ENCODE peak calls at places on chromosomes 2 and 18, in four cellular contexts. E is H9, M is H1, G is mesenchymal stem cell. Q is an unnamed sample.

GRCh38 chr18:22609642-22610041 is 191.9 kb upstream of the CTAGE1 start:
- DNase-seq in G (no peak), E (no peak), M (no peak), Q (no peak)

GRCh38 chr18:60292186-60292585 is 80.4 kb downstream of the MC4R start:
- DNase-seq in E (no peak), M (no peak), G (no peak), Q (no peak)

GRCh38 chr2:146721486-146721885 is 1123.3 kb upstream of the ACVR2A start:
- DNase-seq in M (no peak), G (no peak), E (no peak), Q (no peak)

GRCh38 chr2:136384541-136385303 is 266.8 kb upstream of the CXCR4 start:
- DNase-seq in G (peak), E (peak), M (no peak), Q (peak)

GRCh38 chr2:55560855-55561254 is 41.3 kb downstream of the CFAP36 start:
- DNase-seq in E (no peak), G (no peak), M (no peak), Q (no peak)

GRCh38 chr18:74942319-74942910 is 266.5 kb downstream of the PTGR3 start:
- DNase-seq in G (no peak), M (no peak), E (no peak), Q (no peak)

GRCh38 chr2:187124514-187124913 is 275.5 kb upstream of the ZSWIM2 start:
- DNase-seq in G (no peak), E (no peak), M (no peak), Q (no peak)

GRCh38 chr2:160406591-160407392 is 86.8 kb downstream of the RBMS1 start:
- DNase-seq in E (no peak), G (peak), M (no peak), Q (no peak)

GRCh38 chr2:236120006-236120740 is 48.0 kb downstream of the GBX2 start:
- DNase-seq in G (no peak), M (no peak), E (no peak), Q (no peak)

GRCh38 chr2:71715951-71716696 is 262.8 kb downstream of the DYSF start:
- DNase-seq in M (no peak), E (no peak), G (no peak), Q (no peak)

GRCh38 chr2:166314022-166314759 is 61.6 kb downstream of the SCN9A start:
- DNase-seq in E (no peak), G (peak), M (no peak), Q (no peak)

GRCh38 chr2:236507393-236508085 is 62.1 kb upstream of the ACKR3 start:
- DNase-seq in E (peak), G (no peak), M (peak), Q (no peak)

GRCh38 chr2:80303825-80304521 is 579 bp downstream of the LRRTM1 start:
- DNase-seq in M (no peak), E (peak), G (peak), Q (no peak)

GRCh38 chr2:30233142-30233961 is 2.0 kb downstream of the LBH start:
- DNase-seq in E (no peak), G (no peak), M (no peak), Q (no peak)

GRCh38 chr18:75221397-75221796 is 10.8 kb downstream of the TSHZ1 start:
- DNase-seq in E (no peak), G (no peak), M (no peak), Q (no peak)

GRCh38 chr2:217935901-217936684 is 66.7 kb downstream of the TNS1 start:
- DNase-seq in G (peak), E (no peak), M (no peak), Q (no peak)

GRCh38 chr2:23009545-23010149 is 375.3 kb upstream of the KLHL29 start:
- DNase-seq in G (no peak), M (no peak), E (no peak), Q (no peak)

GRCh38 chr2:128437181-128437520 is 118.5 kb upstream of the HS6ST1 start:
- DNase-seq in M (no peak), E (peak), G (no peak), Q (no peak)

GRCh38 chr2:71736091-71736878 is 282.9 kb downstream of the DYSF start:
- DNase-seq in G (peak), E (no peak), M (no peak), Q (no peak)

GRCh38 chr2:121828281-121828731 is 72.9 kb downstream of the TSN start:
- DNase-seq in G (no peak), M (no peak), E (no peak), Q (no peak)

GRCh38 chr2:162840598-162841246 is 2.2 kb upstream of the KCNH7 start:
- DNase-seq in E (peak), M (peak), G (peak), Q (peak)

GRCh38 chr2:145036421-145036901 is 516.5 kb upstream of the ZEB2 start:
- DNase-seq in G (no peak), E (no peak), M (no peak), Q (no peak)

GRCh38 chr18:60383865-60384264 is 11.3 kb upstream of the MC4R start:
- DNase-seq in G (no peak), E (no peak), M (no peak), Q (no peak)

GRCh38 chr2:232367016-232367415 is 11.5 kb upstream of the ALPP start:
- DNase-seq in G (no peak), M (no peak), E (no peak), Q (no peak)

GRCh38 chr2:19488009-19488691 is 129.7 kb upstream of the OSR1 start:
- DNase-seq in E (no peak), G (peak), M (no peak), Q (no peak)
- H2BK15ac ChIP-seq in E (no peak), G (no peak), M (no peak), Q (no peak)

GRCh38 chr2:107811982-107812381 is 14.7 kb upstream of the RGPD4 start:
- DNase-seq in E (no peak), M (no peak), G (no peak), Q (no peak)
- H2BK5ac ChIP-seq in E (no peak), M (no peak), G (no peak), Q (no peak)

GRCh38 chr2:216695401-216695821 is at the start of gene IGFBP5:
- DNase-seq in G (peak), M (peak), E (peak), Q (peak)

GRCh38 chr2:216694826-216695217 is 527 bp downstream of the IGFBP5 start:
- DNase-seq in G (no peak), E (no peak), M (no peak), Q (no peak)

GRCh38 chr2:216692636-216693413 is 2.5 kb downstream of the IGFBP5 start:
- DNase-seq in G (peak), M (no peak), E (peak), Q (peak)

GRCh38 chr2:216693414-216694100 is 1.8 kb downstream of the IGFBP5 start:
- DNase-seq in G (peak), E (no peak), M (no peak), Q (no peak)

GRCh38 chr2:216694201-216694825 is 1.0 kb downstream of the IGFBP5 start:
- DNase-seq in G (peak), E (peak), M (no peak), Q (no peak)
- H2BK12ac ChIP-seq in G (no peak), E (no peak), M (no peak), Q (peak)

DNA sequence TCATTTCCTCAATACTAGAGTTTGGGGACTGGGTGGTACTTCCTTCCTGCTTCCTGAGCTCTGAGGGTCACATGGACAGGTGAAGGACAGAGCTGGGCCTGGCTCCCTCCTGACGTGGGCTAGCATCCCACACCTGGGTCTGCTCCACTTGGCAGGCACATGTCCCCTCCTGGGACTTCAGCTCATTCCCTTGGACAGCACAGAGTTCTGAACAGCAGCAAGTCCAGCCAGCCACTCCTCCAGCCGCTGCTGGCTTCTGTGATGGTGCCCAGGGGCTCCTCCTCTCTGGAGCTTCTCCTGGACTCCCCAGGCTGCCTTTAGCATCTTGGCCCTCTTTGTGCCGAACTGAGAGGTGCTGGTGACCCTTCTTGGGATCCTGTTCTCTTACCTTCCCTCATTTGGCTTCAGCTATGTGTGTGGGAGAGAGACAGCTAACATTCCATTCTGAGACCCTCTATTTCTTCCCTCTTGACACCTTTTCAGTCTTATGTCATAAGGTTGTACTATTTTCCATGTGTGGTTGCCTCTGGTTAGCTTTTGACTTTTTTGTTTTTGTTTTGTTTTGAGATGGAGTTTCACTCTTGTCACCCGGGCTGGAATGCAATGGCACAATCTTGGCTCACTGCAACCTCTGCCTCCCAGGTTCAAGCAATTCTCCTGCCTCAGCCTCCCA is 107.0 kb downstream of the B3GNT2 start:
- DNase-seq in G (no peak), E (no peak), M (no peak), Q (no peak)
- H2BK15ac ChIP-seq in G (no peak), E (no peak), M (peak), Q (no peak)

GRCh38 chr2:201465524-201465971 is 14.0 kb downstream of the STRADB start:
- DNase-seq in E (no peak), G (peak), M (no peak), Q (no peak)
- H2BK5ac ChIP-seq in E (no peak), G (peak), M (no peak), Q (no peak)

DNA sequence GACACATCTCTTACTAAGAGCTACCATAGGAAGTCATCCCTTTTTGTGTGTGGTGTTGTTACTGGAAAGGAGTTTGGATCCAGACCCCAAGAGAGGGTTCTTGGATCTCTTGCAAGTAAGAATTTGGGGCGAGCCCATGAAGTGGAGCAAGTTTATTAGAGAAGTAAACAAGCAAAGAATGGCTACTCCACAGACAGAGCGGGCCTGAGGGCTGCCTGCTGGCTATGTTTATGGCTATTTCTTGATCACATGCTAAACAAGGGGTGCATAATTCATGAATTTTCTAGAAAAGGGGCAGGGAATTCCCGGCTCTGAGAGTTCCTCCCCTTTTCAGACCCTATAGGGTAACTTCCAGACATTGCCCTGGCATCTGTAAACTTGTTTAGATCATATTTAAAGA is 30.6 kb upstream of the PXDN start:
- DNase-seq in E (no peak), M (no peak), G (no peak), Q (no peak)
- H2BK12ac ChIP-seq in E (no peak), M (no peak), G (no peak), Q (no peak)

GRCh38 chr2:237670641-237671040 is 43.3 kb downstream of the LRRFIP1 start:
- DNase-seq in M (no peak), E (no peak), G (no peak), Q (no peak)
- H2BK15ac ChIP-seq in M (no peak), E (no peak), G (no peak), Q (no peak)

GRCh38 chr18:9507565-9508088 is 32.3 kb downstream of the RALBP1 start:
- DNase-seq in M (no peak), E (no peak), G (peak), Q (no peak)
- H2BK5ac ChIP-seq in M (no peak), E (no peak), G (no peak), Q (no peak)

GRCh38 chr2:40397720-40398119 is 54.2 kb downstream of the SLC8A1 start:
- DNase-seq in G (no peak), M (no peak), E (no peak), Q (no peak)
- H2BK12ac ChIP-seq in G (no peak), M (no peak), E (no peak), Q (no peak)